ENCODE peak calls at places on chromosomes 7 and 10, in four cellular contexts. Z is transverse colon, U is uterus, N is Peyer's patch. Y is an unnamed sample.
A peak's percentile ranks its signal among the peaks of the same experiment; 100 is the strongest.

GRCh38 chr7:155951554-155952158 is 139.4 kb upstream of the SHH start:
- DNase-seq in Z (peak; percentile 25), U (no peak), N (peak; percentile 90), Y (no peak)

GRCh38 chr7:84913731-84914130 is 273.1 kb downstream of the SEMA3D start:
- DNase-seq in Z (no peak), U (no peak), N (no peak), Y (no peak)

GRCh38 chr10:43394868-43395267 is 14.1 kb downstream of the HNRNPF start:
- DNase-seq in Z (no peak), U (no peak), N (no peak), Y (peak; percentile 59)

GRCh38 chr10:49837096-49837495 is 75.0 kb upstream of the OGDHL start:
- DNase-seq in Z (no peak), U (no peak), N (no peak), Y (no peak)

GRCh38 chr7:71408276-71408675 is 276.3 kb downstream of the GALNT17 start:
- DNase-seq in Z (no peak), U (no peak), N (no peak), Y (no peak)

GRCh38 chr10:1572519-1573333 is 164.6 kb downstream of the ADARB2 start:
- DNase-seq in Z (no peak), U (no peak), N (no peak), Y (no peak)

GRCh38 chr7:16071246-16071857 is 350.0 kb downstream of the CRPPA start:
- DNase-seq in Z (peak; percentile 10), U (no peak), N (no peak), Y (no peak)

GRCh38 chr7:3200504-3200903 is 100.5 kb upstream of the SDK1 start:
- DNase-seq in Z (peak; percentile 21), U (no peak), N (no peak), Y (peak; percentile 20)

GRCh38 chr10:126561499-126562208 is 108.8 kb downstream of the C10orf90 start:
- DNase-seq in Z (no peak), U (no peak), N (no peak), Y (no peak)

GRCh38 chr10:1133495-1134045 is 77.4 kb downstream of the WDR37 start:
- DNase-seq in Z (no peak), U (no peak), N (no peak), Y (no peak)

GRCh38 chr10:133276100-133276434 is 601 bp downstream of the ADAM8 start:
- DNase-seq in Z (no peak), U (no peak), N (no peak), Y (no peak)

GRCh38 chr7:96189129-96189815 is 132.6 kb downstream of the SLC25A13 start:
- DNase-seq in Z (peak; percentile 14), U (no peak), N (no peak), Y (no peak)

GRCh38 chr7:84746347-84746746 is 440.5 kb downstream of the SEMA3D start:
- DNase-seq in Z (no peak), U (no peak), N (no peak), Y (no peak)

GRCh38 chr7:7761340-7761973 is 43.0 kb upstream of the RPA3 start:
- DNase-seq in Z (no peak), U (no peak), N (no peak), Y (no peak)

GRCh38 chr10:86043236-86043635 is 323.4 kb downstream of the GRID1 start:
- DNase-seq in Z (no peak), U (no peak), N (no peak), Y (no peak)

GRCh38 chr10:89516149-89516832 is 19.1 kb downstream of the SLC16A12 start:
- DNase-seq in Z (peak; percentile 42), U (peak; percentile 66), N (no peak), Y (no peak)

GRCh38 chr7:87833130-87833529 is 43.0 kb downstream of the SLC25A40 start:
- DNase-seq in Z (no peak), U (no peak), N (no peak), Y (no peak)

GRCh38 chr10:71212249-71213126 is at the start of gene UNC5B:
- DNase-seq in Z (peak; percentile 89), U (peak; percentile 87), N (peak; percentile 93), Y (peak; percentile 91)
- TF ChIP-seq POLR2A in Z (peak; percentile 26), U (peak; percentile 89), N (peak; percentile 89), Y (peak; percentile 63)

DNA sequence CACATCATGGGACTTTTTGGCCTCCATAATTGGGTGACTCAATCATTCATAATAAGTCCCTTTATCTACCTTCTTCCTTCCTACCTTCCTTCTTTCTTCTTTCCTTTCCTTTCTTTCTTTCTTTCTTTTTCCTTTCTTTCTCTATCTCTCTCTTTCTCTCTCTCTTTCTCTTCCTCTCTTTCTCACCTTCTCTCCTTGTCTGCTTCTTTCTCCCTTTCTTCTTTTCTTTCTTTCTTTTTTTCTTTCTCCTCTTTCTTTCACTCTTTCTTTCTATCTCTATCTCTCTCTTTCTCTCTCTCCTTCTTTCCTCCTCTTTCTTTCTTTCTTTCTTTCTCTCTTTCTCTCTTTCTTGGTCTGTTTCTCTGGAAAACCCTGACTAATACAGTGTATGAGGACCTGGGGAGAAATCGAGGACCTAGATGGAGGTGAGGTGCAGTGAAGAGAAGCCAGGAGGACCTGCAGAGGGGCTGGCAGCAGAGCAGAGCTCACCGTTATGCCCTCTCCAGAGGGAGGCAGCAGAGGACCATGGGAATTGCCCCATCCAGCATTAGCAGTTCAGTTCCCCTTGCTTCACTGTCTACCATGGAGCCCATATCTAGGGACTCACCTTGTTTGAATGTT is 52.7 kb upstream of the BTRC start:
- DNase-seq in Z (peak; percentile 18), U (no peak), N (no peak), Y (no peak)
- TF ChIP-seq CTCF in Z (no peak), U (no peak), N (peak; percentile 64), Y (peak; percentile 37)

GRCh38 chr7:79425665-79426064 is 27.8 kb downstream of the MAGI2 start:
- DNase-seq in Z (no peak), U (no peak), N (no peak), Y (no peak)

GRCh38 chr7:79420464-79420863 is 33.0 kb downstream of the MAGI2 start:
- DNase-seq in Z (no peak), U (no peak), N (no peak), Y (no peak)

GRCh38 chr7:79421751-79422150 is 31.7 kb downstream of the MAGI2 start:
- DNase-seq in Z (no peak), U (no peak), N (no peak), Y (no peak)
- H3K27ac ChIP-seq in Z (no peak overlapping the region), U (no peak overlapping the region), N (no peak overlapping the region), Y (no peak overlapping the region)

GRCh38 chr7:20346577-20346976 is 15.9 kb downstream of the ITGB8 start:
- DNase-seq in Z (no peak), U (no peak), N (no peak), Y (no peak)

GRCh38 chr7:20350518-20350951 is 19.8 kb downstream of the ITGB8 start:
- DNase-seq in Z (peak; percentile 29), U (peak; percentile 30), N (no peak), Y (no peak)

GRCh38 chr7:20350996-20351692 is 20.4 kb downstream of the ITGB8 start:
- DNase-seq in Z (no peak), U (no peak), N (no peak), Y (no peak)

GRCh38 chr7:20351901-20352300 is 21.2 kb downstream of the ITGB8 start:
- DNase-seq in Z (no peak), U (no peak), N (no peak), Y (no peak)

DNA sequence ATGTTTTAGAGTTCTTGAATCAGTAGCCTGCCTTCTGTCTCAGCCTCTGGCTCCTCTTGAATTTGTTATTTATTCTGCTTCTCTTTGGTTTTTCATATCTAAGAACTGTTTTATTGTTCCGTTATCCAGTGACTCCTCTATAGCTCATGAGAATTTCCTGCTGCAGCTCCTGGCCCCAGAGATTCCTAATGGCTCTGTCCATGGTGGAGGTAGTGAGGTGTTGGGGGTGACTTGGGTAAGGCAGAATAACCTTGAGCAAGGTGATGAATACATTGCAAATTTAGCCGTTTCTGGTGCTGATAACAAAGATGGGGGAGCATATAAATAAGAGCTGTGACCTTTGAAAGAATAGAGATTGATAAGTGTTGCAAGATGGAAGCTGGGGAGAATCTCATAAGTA is 17.7 kb downstream of the ITGB8 start:
- DNase-seq in Z (no peak), U (no peak), N (no peak), Y (no peak)
- TF ChIP-seq POLR2A in Z (no peak), U (no peak), N (no peak), Y (no peak)

GRCh38 chr10:76301950-76302349 is 870.5 kb downstream of the LRMDA start:
- DNase-seq in Z (no peak), U (no peak), N (no peak), Y (no peak)
- TF ChIP-seq CTCF in Z (no peak), U (no peak), N (no peak), Y (no peak)

GRCh38 chr10:64038097-64038496 is 516.9 kb downstream of the REEP3 start:
- DNase-seq in Z (no peak), U (no peak), N (no peak), Y (no peak)
- H3K27ac ChIP-seq in Z (no peak overlapping the region), U (no peak overlapping the region), N (no peak overlapping the region), Y (no peak overlapping the region)

GRCh38 chr10:3215336-3215860 is 42.8 kb upstream of the PITRM1 start:
- DNase-seq in Z (no peak), U (no peak), N (no peak), Y (no peak)
- TF ChIP-seq POLR2A in Z (no peak), U (no peak), N (no peak), Y (no peak)

Y was measured in spleen.